ENCODE peak calls at places on chromosomes 6 and 20, in four cellular contexts. U, S, B and E are unnamed samples.
A peak's percentile ranks its signal among the peaks of the same experiment; 100 is the strongest.

GRCh38 chr6:75934643-75935472 is 137.6 kb downstream of the IMPG1 start:
- DNase-seq in B (peak; percentile 77), U (peak; percentile 72), S (peak; percentile 61), E (peak; percentile 84)

GRCh38 chr20:54608039-54608745 is 132.8 kb downstream of the DOK5 start:
- DNase-seq in S (no peak), U (no peak), B (no peak), E (no peak)

GRCh38 chr6:168410554-168411011 is 30.4 kb upstream of the SMOC2 start:
- DNase-seq in B (no peak), U (no peak), S (no peak), E (no peak)

GRCh38 chr6:46563924-46564323 is 72.7 kb upstream of the RCAN2 start:
- DNase-seq in S (no peak), U (no peak), B (no peak), E (no peak)

GRCh38 chr6:157873735-157874344 is 50.8 kb downstream of the SNX9 start:
- DNase-seq in S (peak; percentile 78), B (peak; percentile 71), U (peak; percentile 61), E (peak; percentile 76)

GRCh38 chr20:62120990-62121775 is 1.1 kb upstream of the LSM14B start:
- DNase-seq in U (no peak), S (peak; percentile 71), B (no peak), E (peak; percentile 86)

GRCh38 chr6:34967461-34967860 is 78.4 kb downstream of the ANKS1A start:
- DNase-seq in B (no peak), S (no peak), U (no peak), E (no peak)

GRCh38 chr6:40222354-40222753 is 288.1 kb upstream of the MOCS1 start:
- DNase-seq in S (no peak), B (no peak), U (no peak), E (no peak)

GRCh38 chr6:19836799-19837510 is at the start of gene ID4:
- DNase-seq in U (no peak), B (peak; percentile 90), S (no peak), E (peak; percentile 99)

GRCh38 chr6:7534192-7534591 is 7.3 kb upstream of the DSP start:
- DNase-seq in B (no peak), U (no peak), S (no peak), E (no peak)

GRCh38 chr6:132750455-132751248 is 7.1 kb downstream of the VNN2 start:
- DNase-seq in B (no peak), U (no peak), S (no peak), E (no peak)

GRCh38 chr6:50724381-50725124 is 11.2 kb downstream of the TFAP2D start:
- DNase-seq in B (peak; percentile 56), S (no peak), U (peak; percentile 58), E (no peak)

GRCh38 chr6:51542466-51542865 is 544.9 kb downstream of the PKHD1 start:
- DNase-seq in U (no peak), S (no peak), B (no peak), E (peak; percentile 3)

GRCh38 chr20:4052554-4052953 is 37.2 kb upstream of the RNF24 start:
- DNase-seq in B (no peak), S (no peak), U (no peak), E (no peak)

DNA sequence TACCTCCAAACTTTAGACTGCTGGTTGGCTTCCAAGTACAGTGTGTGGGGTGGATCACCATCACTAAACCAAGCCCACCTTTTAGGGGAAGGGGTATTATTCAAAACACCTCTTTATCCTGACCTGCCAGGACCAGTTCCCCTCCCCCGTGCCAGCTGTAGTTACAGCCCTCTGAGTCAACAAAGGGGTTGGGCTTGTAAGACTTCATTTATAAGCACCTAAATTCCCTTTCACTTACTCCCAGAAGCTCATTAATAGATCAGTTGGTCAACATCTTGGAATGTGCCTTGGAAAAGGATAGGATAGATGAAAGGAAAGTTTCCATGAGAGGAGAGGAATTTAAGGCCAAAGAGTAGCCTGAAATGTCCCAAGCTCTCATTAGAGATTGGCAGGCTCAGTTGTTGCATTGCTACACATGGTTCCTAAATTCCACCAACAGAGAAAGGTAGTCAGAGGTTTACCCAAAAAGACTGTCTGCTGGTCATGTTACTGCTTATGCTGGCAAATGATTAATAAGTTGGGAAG is 59.2 kb downstream of the TNFAIP3 start:
- DNase-seq in U (peak; percentile 46), B (no peak), S (no peak), E (peak; percentile 89)
- H3K4me1 ChIP-seq in U (peaks cover 67% of the 10 kb centered on the region), B (no peaks in the 10 kb centered on the region), S (peaks cover 27% of the 10 kb centered on the region), E (peaks cover 30% of the 10 kb centered on the region)

GRCh38 chr6:116764961-116765841 is at the start of gene FAM162B:
- DNase-seq in S (no peak), B (peak; percentile 69), U (no peak), E (peak; percentile 45)
- H3K4me3 ChIP-seq in S (no peak within 1 kb of the TSS), B (no peak within 1 kb of the TSS), U (no peak within 1 kb of the TSS), E (peak within 1 kb of the TSS; percentile 64)

DNA sequence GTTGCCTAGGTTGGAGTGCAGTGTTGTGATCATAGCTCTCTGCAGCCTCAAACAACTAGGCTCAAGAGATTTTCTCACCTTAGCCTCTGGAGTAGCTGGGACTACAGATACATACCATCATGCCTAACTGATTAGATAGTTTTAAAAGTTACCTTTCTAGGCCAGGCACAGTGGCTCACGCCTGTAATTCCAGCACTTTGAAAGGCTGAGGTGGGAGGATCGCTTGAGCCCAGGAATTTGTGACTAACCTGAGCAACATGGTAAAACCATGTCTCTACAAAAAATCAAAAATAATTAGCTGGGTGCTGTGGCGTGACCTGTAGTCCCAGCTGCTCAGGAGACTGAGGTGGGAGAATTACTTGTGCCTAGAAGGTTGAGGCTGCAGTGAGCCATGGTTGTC is 41.2 kb downstream of the SLC17A5 start:
- DNase-seq in S (no peak), B (no peak), U (no peak), E (no peak)
- TF ChIP-seq EZH2phosphoT487 in S (no peak), B (no peak), U (no peak), E (no peak)

GRCh38 chr20:50288128-50288623 is 97.5 kb downstream of the CEBPB start:
- DNase-seq in S (no peak), B (no peak), U (no peak), E (no peak)

GRCh38 chr20:50285376-50286173 is 94.9 kb downstream of the CEBPB start:
- DNase-seq in S (peak; percentile 44), U (no peak), B (peak; percentile 64), E (peak; percentile 87)

GRCh38 chr20:50286609-50287008 is 96.0 kb downstream of the CEBPB start:
- DNase-seq in U (no peak), S (peak; percentile 41), B (peak; percentile 67), E (peak; percentile 87)

GRCh38 chr20:50286174-50286511 is 95.5 kb downstream of the CEBPB start:
- DNase-seq in S (peak; percentile 10), U (no peak), B (no peak), E (no peak)

GRCh38 chr20:50287512-50287911 is 96.9 kb downstream of the CEBPB start:
- DNase-seq in U (no peak), B (no peak), S (no peak), E (no peak)
- H3K4me1 ChIP-seq in U (no peaks in the 10 kb centered on the region), B (peaks cover 16% of the 10 kb centered on the region), S (peaks cover 22% of the 10 kb centered on the region), E (peaks cover 52% of the 10 kb centered on the region)

GRCh38 chr20:43938932-43939761 is 24.5 kb downstream of the TOX2 start:
- DNase-seq in B (no peak), U (peak; percentile 5), S (no peak), E (peak; percentile 100)

GRCh38 chr20:43940518-43941225 is 26.0 kb downstream of the TOX2 start:
- DNase-seq in B (no peak), U (peak; percentile 45), S (no peak), E (no peak)

GRCh38 chr20:43941476-43942212 is 27.0 kb downstream of the TOX2 start:
- DNase-seq in S (peak; percentile 33), U (peak; percentile 21), B (no peak), E (peak; percentile 40)

GRCh38 chr20:43938017-43938655 is 23.5 kb downstream of the TOX2 start:
- DNase-seq in U (peak; percentile 5), S (no peak), B (no peak), E (peak; percentile 53)

GRCh38 chr20:43939762-43940121 is 25.1 kb downstream of the TOX2 start:
- DNase-seq in U (peak; percentile 47), S (no peak), B (no peak), E (no peak)
- H3K4me3 ChIP-seq in U (no peak overlapping the region), S (no peak overlapping the region), B (no peak overlapping the region), E (no peak overlapping the region)

GRCh38 chr20:50541606-50542041 is 31.4 kb downstream of the PTPN1 start:
- DNase-seq in U (no peak), B (no peak), S (peak; percentile 76), E (no peak)
- TF ChIP-seq EZH2phosphoT487 in U (no peak), B (no peak), S (no peak), E (no peak)

DNA sequence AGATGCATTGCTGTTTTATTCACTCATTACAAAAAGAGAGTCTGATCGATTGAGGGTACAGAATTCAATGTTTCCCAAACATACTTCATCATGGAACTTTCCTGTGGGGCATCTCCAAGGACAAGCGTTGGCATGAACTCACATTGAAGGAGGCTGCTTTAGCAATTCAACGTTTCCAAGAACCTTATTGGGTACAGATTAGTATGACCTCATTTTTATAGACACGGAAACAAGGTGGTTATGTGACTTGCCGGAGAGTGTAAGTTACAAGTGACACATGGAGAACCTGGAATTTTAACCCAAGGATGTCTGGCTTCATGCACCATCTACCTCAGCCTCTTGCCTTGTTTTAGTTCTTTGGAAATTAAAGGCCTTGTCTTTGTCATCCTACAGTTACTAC is 8.8 kb downstream of the GPR31 start:
- DNase-seq in U (no peak), S (no peak), B (no peak), E (no peak)
- H3K4me1 ChIP-seq in U (no peaks in the 10 kb centered on the region), S (peaks cover 39% of the 10 kb centered on the region), B (no peaks in the 10 kb centered on the region), E (no peaks in the 10 kb centered on the region)